ENCODE peak calls at places on chromosomes 13 and 19, in ten cellular contexts. R is naive thymus-derived CD8-positive, alpha-beta T cell; B is substantia nigra; V is anterior cingulate cortex; H is transverse colon; T is stimulated activated CD4-positive, alpha-beta T cell treated with anti-CD3 and anti-CD28 coated beads, Interleukin-2, amount 100 ng/mL, for 48 hours; A is AG04449; G is T-helper 2 cell; D is HS-5; X is HT1080. Z is an unnamed sample.

GRCh38 chr19:44785271-44785670 is 7.6 kb downstream of the CBLC start:
- DNase-seq in D (no peak), V (no peak), A (no peak), R (no peak), X (no peak), B (no peak), T (no peak), H (no peak), G (no peak), Z (no peak)

GRCh38 chr19:34313188-34313587 is 51.8 kb upstream of the GPI start:
- DNase-seq in V (no peak), R (no peak), A (no peak), B (no peak), X (peak), G (no peak), T (no peak), D (peak), H (peak), Z (no peak)

GRCh38 chr13:35690546-35690945 is 214.1 kb upstream of the MAB21L1 start:
- DNase-seq in V (no peak), H (no peak), A (no peak), R (no peak), X (peak), T (no peak), B (no peak), G (no peak), D (no peak), Z (no peak)

GRCh38 chr13:98717256-98717655 is 35.2 kb downstream of the SLC15A1 start:
- DNase-seq in G (no peak), V (no peak), D (no peak), R (no peak), A (no peak), T (no peak), H (no peak), X (no peak), B (no peak), Z (no peak)

GRCh38 chr13:59865398-59865797 is 298.3 kb downstream of the DIAPH3 start:
- DNase-seq in G (no peak), V (no peak), T (no peak), H (no peak), R (no peak), B (no peak), A (no peak), X (no peak), D (no peak), Z (no peak)

GRCh38 chr19:378706-379105 is 30.2 kb downstream of the C2CD4C start:
- DNase-seq in D (no peak), X (no peak), G (no peak), H (no peak), B (no peak), V (no peak), T (no peak), A (no peak), R (no peak), Z (no peak)

GRCh38 chr13:50132937-50133276 is 117.7 kb downstream of the KCNRG start:
- DNase-seq in V (no peak), T (no peak), A (no peak), B (no peak), D (no peak), R (no peak), H (no peak), X (no peak), G (no peak), Z (no peak)

GRCh38 chr13:30679483-30680330 is 55.6 kb upstream of the ALOX5AP start:
- DNase-seq in R (no peak), X (peak), V (peak), A (no peak), T (no peak), G (no peak), H (no peak), D (no peak), B (no peak), Z (no peak)

GRCh38 chr13:75469087-75469486 is 12.9 kb downstream of the TBC1D4 start:
- DNase-seq in D (no peak), X (no peak), A (no peak), H (no peak), G (no peak), B (no peak), R (no peak), T (no peak), V (no peak), Z (no peak)

Z was measured in HS-27A.